ENCODE peak calls at places on chromosomes 7 and 10, in six cellular contexts. N, W, K, G, Z and R are unnamed samples.
A peak's percentile ranks its signal among the peaks of the same experiment; 100 is the strongest.

GRCh38 chr10:49414496-49414895 is 18.6 kb upstream of the DRGX start:
- DNase-seq in K (no peak), Z (no peak), W (no peak), G (no peak), N (no peak), R (no peak)

GRCh38 chr7:122886357-122887081 is at the start of gene CADPS2:
- DNase-seq in G (peak; percentile 68), W (no peak), K (peak; percentile 84), N (no peak), Z (peak; percentile 33), R (peak; percentile 79)

GRCh38 chr10:122333037-122333436 is 41.5 kb upstream of the PLEKHA1 start:
- DNase-seq in K (no peak), G (no peak), Z (no peak), W (no peak), N (no peak), R (no peak)

GRCh38 chr10:87505366-87506113 is 847 bp downstream of the MINPP1 start:
- DNase-seq in Z (peak; percentile 54), W (peak; percentile 32), K (peak; percentile 31), N (peak; percentile 7), G (peak; percentile 48), R (peak; percentile 24)

GRCh38 chr10:101851411-101852116 is 8.0 kb upstream of the KCNIP2 start:
- DNase-seq in N (no peak), K (peak; percentile 42), Z (no peak), G (no peak), W (no peak), R (no peak)

GRCh38 chr10:3775671-3776551 is 9.1 kb downstream of the KLF6 start:
- DNase-seq in K (no peak), Z (no peak), G (no peak), W (no peak), N (no peak), R (no peak)

GRCh38 chr7:80150621-80151273 is 16.1 kb downstream of the GNAI1 start:
- DNase-seq in Z (no peak), N (no peak), G (no peak), K (no peak), W (no peak), R (no peak)

GRCh38 chr7:18978108-18978495 is 139.3 kb downstream of the TWIST1 start:
- DNase-seq in W (no peak), N (no peak), G (no peak), Z (no peak), K (peak; percentile 96), R (no peak)

GRCh38 chr7:9026121-9026520 is 592.7 kb downstream of the NXPH1 start:
- DNase-seq in G (no peak), Z (no peak), W (no peak), K (no peak), N (no peak), R (no peak)

GRCh38 chr10:24848169-24848688 is 104.2 kb downstream of the PRTFDC1 start:
- DNase-seq in N (no peak), G (no peak), K (no peak), Z (no peak), W (no peak), R (no peak)

GRCh38 chr10:98254234-98254858 is 13.6 kb downstream of the LOXL4 start:
- DNase-seq in K (no peak), W (no peak), G (no peak), Z (no peak), N (no peak), R (no peak)